ENCODE peak calls at places on chromosomes 3 and 15, in six cellular contexts. D is HCT116, V is transverse colon, B is GM23338, W is SK-N-SH, G is H1. U is an unnamed sample.
A peak's percentile ranks its signal among the peaks of the same experiment; 100 is the strongest.

GRCh38 chr3:175186511-175186910 is 327.4 kb downstream of the NAALADL2 start:
- DNase-seq in D (no peak), G (no peak), V (no peak), B (no peak), W (no peak), U (no peak)

GRCh38 chr15:58260186-58260910 is 122.2 kb downstream of the AQP9 start:
- DNase-seq in W (no peak), B (no peak), V (no peak), G (no peak), D (no peak), U (no peak)

GRCh38 chr3:33392703-33393125 is 47.5 kb downstream of the UBP1 start:
- DNase-seq in B (no peak), D (peak; percentile 53), V (no peak), G (no peak), W (no peak), U (no peak)

GRCh38 chr3:148146947-148147346 is 550.8 kb upstream of the AGTR1 start:
- DNase-seq in D (no peak), V (no peak), B (no peak), G (no peak), W (no peak), U (no peak)

GRCh38 chr15:38168472-38169057 is 84.1 kb upstream of the SPRED1 start:
- DNase-seq in B (no peak), V (no peak), W (no peak), G (no peak), D (no peak), U (no peak)

GRCh38 chr15:52257734-52258062 is 37.9 kb downstream of the MYO5C start:
- DNase-seq in V (no peak), G (no peak), W (no peak), B (peak; percentile 33), D (no peak), U (no peak)

GRCh38 chr15:65789759-65790158 is 2.3 kb downstream of the DENND4A start:
- DNase-seq in V (no peak), W (no peak), D (no peak), G (no peak), B (no peak), U (no peak)

GRCh38 chr15:68268405-68268804 is 9.1 kb upstream of the FEM1B start:
- DNase-seq in V (no peak), B (no peak), W (no peak), G (no peak), D (no peak), U (no peak)

GRCh38 chr3:8197384-8197783 is 304.2 kb upstream of the LMCD1 start:
- DNase-seq in G (no peak), W (no peak), B (no peak), V (no peak), D (no peak), U (no peak)

GRCh38 chr3:53192608-53193007 is 31.6 kb downstream of the PRKCD start:
- DNase-seq in W (peak; percentile 11), B (no peak), D (no peak), G (no peak), V (peak; percentile 72), U (peak; percentile 81)

GRCh38 chr15:65762914-65763787 is 28.9 kb downstream of the DENND4A start:
- DNase-seq in V (no peak), D (no peak), G (no peak), B (no peak), W (no peak), U (no peak)

GRCh38 chr3:103337179-103337845 is 902.5 kb downstream of the ZPLD1 start:
- DNase-seq in V (no peak), G (no peak), D (no peak), B (peak; percentile 5), W (no peak), U (no peak)

GRCh38 chr15:70099966-70100494 is 2.3 kb upstream of the TLE3 start:
- DNase-seq in G (no peak), V (no peak), D (peak; percentile 13), B (peak; percentile 71), W (no peak), U (no peak)

GRCh38 chr3:40323946-40324345 is 14.4 kb downstream of the EIF1B start:
- DNase-seq in W (no peak), V (no peak), B (no peak), D (no peak), G (no peak), U (no peak)

GRCh38 chr3:69288161-69288895 is 97.6 kb downstream of the FRMD4B start:
- DNase-seq in D (no peak), B (peak; percentile 93), G (peak; percentile 49), W (no peak), V (no peak), U (no peak)

GRCh38 chr3:184240384-184241140 is 8.2 kb downstream of the ALG3 start:
- DNase-seq in D (no peak), V (no peak), G (no peak), W (no peak), B (peak; percentile 65), U (no peak)

GRCh38 chr15:99123706-99124451 is 19.0 kb downstream of the SYNM start:
- DNase-seq in V (peak; percentile 77), D (peak; percentile 86), G (no peak), B (peak; percentile 47), W (peak; percentile 93), U (peak; percentile 46)

GRCh38 chr3:158773845-158774542 is 27.9 kb upstream of the MFSD1 start:
- DNase-seq in V (no peak), B (no peak), W (no peak), G (no peak), D (no peak), U (peak; percentile 42)

GRCh38 chr15:62469478-62469873 is 304.4 kb upstream of the C2CD4B start:
- DNase-seq in B (no peak), W (no peak), V (no peak), G (no peak), D (no peak), U (no peak)

GRCh38 chr3:53067571-53067970 is 21.7 kb upstream of the SFMBT1 start:
- DNase-seq in D (no peak), G (no peak), W (no peak), V (no peak), B (no peak), U (no peak)

GRCh38 chr3:46490338-46491084 is 7.3 kb upstream of the RTP3 start:
- DNase-seq in B (no peak), G (no peak), V (no peak), W (no peak), D (no peak), U (no peak)

GRCh38 chr15:31345606-31346366 is 19.2 kb downstream of the KLF13 start:
- DNase-seq in V (no peak), W (no peak), G (no peak), D (no peak), B (no peak), U (no peak)

GRCh38 chr3:152289708-152290107 is 21.0 kb downstream of the MBNL1 start:
- DNase-seq in G (no peak), D (no peak), B (no peak), V (no peak), W (no peak), U (no peak)

GRCh38 chr3:180626844-180627243 is 24.9 kb downstream of the TTC14 start:
- DNase-seq in V (no peak), D (no peak), G (no peak), W (no peak), B (no peak), U (no peak)

GRCh38 chr3:10299175-10299574 is 6.4 kb upstream of the GHRL start:
- DNase-seq in W (peak; percentile 30), D (no peak), G (no peak), B (no peak), V (no peak), U (no peak)

GRCh38 chr3:40877651-40878463 is 321.4 kb upstream of the CTNNB1 start:
- DNase-seq in W (no peak), D (no peak), G (no peak), V (peak; percentile 12), B (no peak), U (peak; percentile 86)

DNA sequence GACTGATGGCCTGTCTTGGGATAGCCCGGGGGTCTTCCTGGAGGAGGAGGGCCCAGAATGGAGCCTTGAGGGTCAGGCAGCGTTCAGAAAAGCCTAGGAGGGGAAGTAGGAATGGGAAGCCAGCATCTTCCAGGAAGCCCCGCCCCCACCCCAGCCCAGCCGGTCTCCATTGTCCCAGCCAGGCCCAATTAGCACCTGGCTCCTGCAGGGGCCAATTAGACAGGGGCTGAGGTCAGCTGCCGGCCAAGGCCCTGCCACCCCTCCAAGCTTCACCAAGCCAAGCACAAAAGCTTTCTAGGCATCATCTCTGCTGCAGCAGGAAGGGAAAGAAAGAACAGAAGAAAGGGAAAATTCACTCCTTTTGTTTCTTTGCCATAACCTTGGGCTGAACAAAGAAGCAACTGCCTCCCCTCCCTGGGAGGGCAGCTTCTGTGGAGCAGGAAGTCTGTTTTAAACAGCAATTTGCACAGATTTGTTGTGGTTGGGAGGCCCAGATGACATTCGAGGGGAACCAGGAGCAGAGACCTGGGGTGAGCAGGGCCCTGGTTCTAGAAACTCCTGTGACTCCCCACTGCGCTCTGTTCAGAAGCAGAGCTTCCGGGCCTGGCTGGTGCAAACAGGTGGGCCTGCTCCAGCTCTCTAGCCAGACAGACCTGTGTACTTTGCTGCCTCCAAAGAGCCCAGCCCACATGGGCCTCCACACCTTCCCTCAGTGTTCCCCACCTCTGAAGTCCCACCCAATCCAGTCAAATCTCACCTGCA is 47.7 kb downstream of the CYP11A1 start:
- DNase-seq in V (no peak), G (no peak), W (peak; percentile 38), D (no peak), B (peak; percentile 83), U (no peak)
- H3K27ac ChIP-seq in V (no peak overlapping the region), G (no peak overlapping the region), W (no peak overlapping the region), D (no peak overlapping the region), B (no peak overlapping the region), U (no peak overlapping the region)

GRCh38 chr3:14234197-14235002 is 55.8 kb downstream of the LSM3 start:
- DNase-seq in B (no peak), G (no peak), W (no peak), D (no peak), V (peak; percentile 73), U (no peak)
- TF ChIP-seq POLR2AphosphoS5 in B (no peak), G (no peak), W (no peak), D (no peak), V (peak; percentile 45), U (no peak)

DNA sequence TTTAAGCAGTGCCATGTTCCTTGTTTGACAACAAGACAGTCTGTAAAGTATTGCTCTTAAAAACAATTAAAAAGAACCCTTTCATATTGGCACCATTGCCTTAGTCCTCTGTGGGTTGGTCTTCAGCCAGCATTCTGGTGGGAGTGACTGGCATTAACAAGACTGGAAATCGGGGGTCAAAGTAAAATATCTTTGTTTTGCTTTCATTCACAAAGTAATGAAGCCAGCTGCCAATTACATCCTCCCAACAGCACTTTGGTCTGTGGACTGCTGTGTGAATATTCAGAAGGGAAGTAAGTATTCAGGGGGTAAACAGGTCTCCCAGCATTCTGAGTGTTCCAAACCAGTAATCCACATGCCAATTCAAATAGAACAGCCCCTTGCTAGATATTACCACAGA is 8.2 kb upstream of the VILL start:
- DNase-seq in G (no peak), B (no peak), W (no peak), D (no peak), V (no peak), U (no peak)
- H3K27ac ChIP-seq in G (no peak overlapping the region), B (peak overlapping the region; percentile 45), W (no peak overlapping the region), D (no peak overlapping the region), V (no peak overlapping the region), U (peak overlapping the region; percentile 8)

GRCh38 chr3:122728756-122729514 is 48.3 kb downstream of the PARP14 start:
- DNase-seq in B (no peak), G (no peak), V (no peak), W (no peak), D (no peak), U (no peak)
- TF ChIP-seq POLR2AphosphoS5 in B (no peak), G (no peak), V (no peak), W (no peak), D (no peak), U (no peak)